ENCODE peak calls at places on chromosome 20, in seven cellular contexts. X is PC-3, I is mammary epithelial cell, K is keratinocyte, P is HCT116, O is cardiac muscle cell, J is GM12865. B is an unnamed sample.

GRCh38 chr20:49566401-49566800 is 1.5 kb downstream of the PTGIS start:
- DNase-seq in O (no peak), I (no peak), J (no peak), P (no peak), K (no peak), X (no peak), B (no peak)

GRCh38 chr20:31861346-31862156 is 8.8 kb downstream of the DUSP15 start:
- DNase-seq in J (peak), I (peak), X (peak), K (no peak), P (peak), O (peak), B (no peak)

GRCh38 chr20:3222635-3223600 is 13.6 kb downstream of the ITPA start:
- DNase-seq in I (no peak), K (no peak), P (no peak), O (no peak), J (peak), X (peak), B (peak)

GRCh38 chr20:6646237-6646636 is 121.2 kb upstream of the BMP2 start:
- DNase-seq in K (no peak), X (no peak), J (no peak), I (no peak), P (no peak), O (no peak), B (no peak)

GRCh38 chr20:49406666-49407065 is 75.8 kb downstream of the KCNB1 start:
- DNase-seq in J (no peak), K (no peak), P (no peak), I (no peak), O (no peak), X (no peak), B (no peak)

GRCh38 chr20:35055445-35056276 is 36.9 kb downstream of the TRPC4AP start:
- DNase-seq in I (no peak), O (peak), P (no peak), J (peak), K (no peak), X (no peak), B (no peak)

GRCh38 chr20:30485331-30486102 is 771.9 kb upstream of the DEFB115 start:
- DNase-seq in P (no peak), K (no peak), I (no peak), X (no peak), J (no peak), O (no peak), B (no peak)

GRCh38 chr20:32344835-32345506 is 13.2 kb upstream of the ASXL1 start:
- DNase-seq in P (no peak), J (no peak), X (peak), O (no peak), K (no peak), I (no peak), B (no peak)

GRCh38 chr20:61288331-61288784 is 36.3 kb downstream of the CDH4 start:
- DNase-seq in O (no peak), K (no peak), I (no peak), J (no peak), X (no peak), P (no peak), B (no peak)

GRCh38 chr20:46089076-46089337 is 755 bp downstream of the NCOA5 start:
- DNase-seq in P (no peak), X (no peak), K (no peak), O (peak), I (no peak), J (no peak), B (no peak)

GRCh38 chr20:50350510-50351249 is 159.5 kb upstream of the PTPN1 start:
- DNase-seq in P (no peak), O (no peak), X (no peak), I (no peak), J (peak), K (no peak), B (no peak)

GRCh38 chr20:34582911-34583310 is 24.4 kb downstream of the MAP1LC3A start:
- DNase-seq in I (no peak), K (no peak), P (no peak), J (no peak), O (no peak), X (no peak), B (no peak)

GRCh38 chr20:25453035-25453810 is 45.8 kb downstream of the GINS1 start:
- DNase-seq in J (no peak), P (no peak), O (peak), K (no peak), I (peak), X (peak), B (peak)

GRCh38 chr20:52586697-52587096 is 385.5 kb upstream of the TSHZ2 start:
- DNase-seq in P (no peak), I (no peak), K (no peak), J (no peak), X (no peak), O (no peak), B (no peak)

GRCh38 chr20:33668087-33668790 is 1.5 kb downstream of the ACTL10 start:
- DNase-seq in K (no peak), I (no peak), O (peak), P (no peak), X (no peak), J (no peak), B (no peak)

GRCh38 chr20:34472246-34472925 is 43.8 kb upstream of the DYNLRB1 start:
- DNase-seq in O (no peak), I (peak), K (no peak), P (peak), J (no peak), X (peak), B (no peak)

GRCh38 chr20:34824026-34824860 is 1.2 kb downstream of the NCOA6 start:
- DNase-seq in P (peak), K (no peak), I (peak), J (peak), X (peak), O (peak), B (peak)

GRCh38 chr20:17059465-17059864 is 167.4 kb upstream of the PCSK2 start:
- DNase-seq in K (no peak), I (no peak), X (peak), O (no peak), J (no peak), P (peak), B (no peak)

GRCh38 chr20:30484009-30484748 is 773.3 kb upstream of the DEFB115 start:
- DNase-seq in J (no peak), X (no peak), O (no peak), P (no peak), I (no peak), K (no peak), B (no peak)

GRCh38 chr20:59221049-59221748 is 57.6 kb downstream of the ZNF831 start:
- DNase-seq in I (no peak), K (no peak), J (no peak), X (peak), O (no peak), P (no peak), B (no peak)

GRCh38 chr20:23776067-23776771 is 25.5 kb upstream of the CST1 start:
- DNase-seq in O (no peak), K (no peak), X (no peak), P (no peak), J (no peak), I (no peak), B (no peak)

GRCh38 chr20:33261465-33261864 is 21.5 kb upstream of the BPIFB1 start:
- DNase-seq in P (no peak), J (no peak), I (no peak), K (no peak), O (no peak), X (no peak), B (no peak)

GRCh38 chr20:35555951-35556645 is 14.2 kb downstream of the ERGIC3 start:
- DNase-seq in J (no peak), O (no peak), P (no peak), X (no peak), I (no peak), K (no peak), B (no peak)

GRCh38 chr20:25090492-25091429 is 8.8 kb upstream of the VSX1 start:
- DNase-seq in X (peak), I (no peak), J (peak), K (no peak), O (no peak), P (no peak), B (no peak)

GRCh38 chr20:59632426-59633113 is 28.2 kb downstream of the PHACTR3 start:
- DNase-seq in X (no peak), O (no peak), K (no peak), I (no peak), J (no peak), P (no peak), B (no peak)

GRCh38 chr20:41080866-41081265 is 52.2 kb downstream of the TOP1 start:
- DNase-seq in P (no peak), X (no peak), J (no peak), O (no peak), K (no peak), I (no peak), B (no peak)

GRCh38 chr20:33079267-33079666 is at the start of gene BPIFB4:
- DNase-seq in I (peak), O (no peak), X (peak), P (no peak), J (no peak), K (no peak), B (no peak)

GRCh38 chr20:34999782-35000181 is 44.1 kb downstream of the MYH7B start:
- DNase-seq in X (no peak), K (no peak), I (no peak), O (no peak), P (no peak), J (no peak), B (no peak)

GRCh38 chr20:32067234-32067821 is 15.3 kb downstream of the HCK start:
- DNase-seq in J (peak), I (peak), K (no peak), X (peak), O (no peak), P (no peak), B (peak)

GRCh38 chr20:29314294-29314693 is 1943.2 kb upstream of the DEFB115 start:
- DNase-seq in K (no peak), P (no peak), J (no peak), X (no peak), O (no peak), I (no peak), B (no peak)

DNA sequence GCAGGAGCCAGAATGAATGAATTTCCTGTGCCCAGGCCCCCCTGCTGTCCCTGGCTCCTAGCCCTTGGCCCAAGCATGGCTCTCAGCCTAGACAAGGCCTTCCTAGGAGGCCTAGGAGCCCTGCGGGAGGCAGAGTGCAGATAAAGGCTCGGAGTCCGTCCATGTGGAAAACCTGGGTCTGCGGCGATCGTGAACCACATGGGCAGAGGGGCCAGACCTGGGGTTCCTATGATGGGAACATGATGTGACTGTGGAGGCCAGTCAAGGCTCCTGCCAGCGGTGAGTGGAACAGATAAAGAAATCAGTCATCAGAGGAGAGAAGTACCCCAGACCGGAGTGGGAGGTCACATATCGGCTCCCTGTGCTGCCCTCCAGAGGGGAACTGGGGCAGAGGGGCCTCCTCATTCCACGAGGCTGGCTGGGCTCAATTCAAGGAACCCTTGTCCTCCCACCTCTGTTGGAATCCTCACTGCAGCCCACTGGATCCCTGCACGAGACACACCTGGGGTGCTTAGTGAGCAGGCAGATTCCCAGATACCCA is 5.8 kb upstream of the VSTM2L start:
- DNase-seq in I (no peak), O (peak), K (no peak), J (peak), X (no peak), P (no peak), B (no peak)
- TF ChIP-seq CTCF in I (no peak), O (peak), K (no peak), J (peak), X (peak), P (peak), B (peak)

GRCh38 chr20:58111340-58112016 is 117.0 kb downstream of the ANKRD60 start:
- DNase-seq in O (no peak), J (no peak), I (no peak), P (no peak), K (no peak), X (no peak), B (no peak)

GRCh38 chr20:58113706-58114105 is 114.7 kb downstream of the ANKRD60 start:
- DNase-seq in K (no peak), J (no peak), P (no peak), X (no peak), O (no peak), I (no peak), B (no peak)

GRCh38 chr20:58112017-58112781 is 116.3 kb downstream of the ANKRD60 start:
- DNase-seq in X (peak), I (peak), P (no peak), K (peak), J (peak), O (no peak), B (no peak)

GRCh38 chr20:58117944-58118343 is 110.5 kb downstream of the ANKRD60 start:
- DNase-seq in J (no peak), K (no peak), X (no peak), O (no peak), I (no peak), P (no peak), B (no peak)

DNA sequence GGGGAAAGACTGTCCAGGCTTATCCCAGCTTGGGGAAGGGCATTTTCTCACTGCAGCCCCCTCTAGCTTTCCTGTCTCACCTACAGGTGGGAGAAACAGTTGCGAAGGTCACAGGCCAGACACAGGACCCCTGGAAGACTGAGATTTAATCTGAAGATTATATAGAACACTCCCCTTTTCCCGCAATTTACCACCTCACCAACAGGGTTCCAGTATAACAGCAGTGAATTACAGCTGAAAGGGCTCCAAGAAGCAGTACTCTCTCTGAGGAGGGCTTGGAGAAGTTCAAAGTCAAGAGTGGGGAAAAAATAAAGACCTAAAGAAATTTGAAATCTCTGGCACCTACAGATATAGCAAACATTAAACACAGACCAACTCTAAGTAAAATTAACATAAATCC is 111.9 kb downstream of the ANKRD60 start:
- DNase-seq in X (no peak), J (no peak), O (no peak), K (no peak), I (no peak), P (no peak), B (no peak)
- H3K4me3 ChIP-seq in X (no peak), J (no peak), O (no peak), K (no peak), I (no peak), P (no peak), B (no peak)

DNA sequence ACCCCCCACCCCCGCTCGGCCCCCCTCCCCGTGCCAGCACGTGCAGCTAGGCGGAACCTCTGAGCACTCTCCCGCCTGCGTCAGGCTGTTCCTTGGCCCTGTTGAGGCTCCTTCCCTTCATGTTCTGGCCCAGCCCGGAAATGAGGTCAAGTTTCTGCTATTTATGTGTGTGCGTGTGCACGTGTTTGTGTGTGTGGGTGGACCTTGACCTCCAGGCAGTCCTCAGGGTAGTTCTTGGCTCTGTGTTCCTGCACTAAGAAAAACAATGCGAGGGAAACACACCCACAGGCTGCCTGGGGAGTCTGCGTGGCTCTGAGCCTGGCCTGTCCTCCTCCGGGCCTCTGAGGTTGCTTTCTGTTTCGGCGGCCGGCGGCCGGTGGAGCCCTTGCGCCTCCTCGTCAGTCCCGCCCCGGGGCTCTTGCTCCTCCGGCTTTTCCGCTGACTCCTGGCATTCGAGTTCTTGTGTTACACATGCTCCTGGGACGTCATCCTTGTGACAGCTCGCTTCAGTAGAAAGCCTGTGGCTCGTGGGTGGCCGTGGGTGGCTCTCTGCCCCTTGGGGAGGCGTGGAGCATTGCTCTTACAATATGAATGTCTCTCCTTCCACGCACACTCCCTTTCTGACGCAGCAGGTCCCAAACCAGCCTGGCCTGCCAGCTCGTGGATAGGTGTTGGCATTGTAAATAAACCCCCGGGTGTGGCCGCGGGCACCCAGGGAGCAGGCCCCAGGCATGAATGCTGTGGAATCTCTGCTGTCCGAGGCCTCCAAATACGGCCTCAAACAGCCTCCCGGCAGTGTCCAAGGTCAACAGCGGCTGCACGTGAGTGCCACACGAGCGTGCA is 10.0 kb downstream of the SLCO4A1 start:
- DNase-seq in J (peak), K (peak), X (peak), P (peak), I (peak), O (peak), B (peak)
- TF ChIP-seq CTCF in J (no peak), K (no peak), X (no peak), P (no peak), I (no peak), O (no peak), B (no peak)

DNA sequence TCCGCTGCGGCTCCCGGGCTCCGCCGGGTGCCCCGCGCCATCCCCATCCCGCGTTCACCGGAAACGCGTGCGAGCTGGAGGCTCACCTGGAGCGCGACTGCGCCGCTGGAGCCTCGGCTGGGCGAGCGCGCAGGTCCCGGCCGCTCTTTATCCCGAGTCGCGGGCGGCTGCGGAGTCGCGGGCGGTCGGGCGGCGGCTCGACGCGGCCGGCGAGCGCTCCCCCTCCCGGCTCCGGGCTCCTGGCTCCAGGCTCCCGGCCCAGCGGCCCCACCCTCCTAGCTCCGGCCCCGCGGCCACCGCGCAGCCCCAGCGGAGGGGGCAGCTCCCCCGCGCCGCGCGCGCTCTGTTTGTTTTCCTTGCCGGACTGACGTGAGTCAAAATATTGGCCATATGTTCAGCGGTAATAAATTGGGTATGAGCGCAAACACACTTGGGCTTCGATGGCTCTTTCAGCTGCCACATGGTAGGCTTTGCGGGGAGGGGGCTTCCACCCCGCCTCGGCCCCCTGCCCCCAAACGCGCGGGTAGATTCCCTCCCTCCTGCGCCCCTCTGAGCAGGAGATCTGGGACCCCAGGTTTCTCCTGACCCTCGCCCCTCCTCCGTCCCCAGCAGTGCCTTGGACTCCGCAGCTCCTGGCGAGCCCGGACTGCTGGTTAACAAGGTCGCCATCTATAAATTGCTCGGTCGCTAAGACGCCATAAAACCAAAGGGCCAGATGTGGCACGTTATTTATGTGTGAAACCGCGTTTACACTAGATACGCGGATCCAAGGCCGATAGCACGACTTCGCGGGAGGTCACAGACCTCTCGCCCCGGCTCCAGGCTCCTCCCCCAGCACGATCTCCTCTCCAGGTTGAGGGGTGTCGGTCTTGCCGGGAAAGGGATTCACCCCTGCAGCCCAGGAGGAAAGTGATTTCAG is 8.9 kb upstream of the NKX2-2 start:
- DNase-seq in K (no peak), O (no peak), I (no peak), X (peak), P (no peak), J (no peak), B (no peak)
- H3K4me3 ChIP-seq in K (no peak), O (peak), I (no peak), X (peak), P (no peak), J (no peak), B (peak)

GRCh38 chr20:37976862-37977261 is 56.4 kb downstream of the TTI1 start:
- DNase-seq in O (peak), J (no peak), P (no peak), X (no peak), K (no peak), I (no peak), B (no peak)

GRCh38 chr20:37980383-37980782 is 52.9 kb downstream of the TTI1 start:
- DNase-seq in P (no peak), K (no peak), I (no peak), J (no peak), X (no peak), O (no peak), B (no peak)

GRCh38 chr20:37980876-37981275 is 52.4 kb downstream of the TTI1 start:
- DNase-seq in O (no peak), K (no peak), X (no peak), J (no peak), P (no peak), I (no peak), B (no peak)

GRCh38 chr20:37977786-37978185 is 55.5 kb downstream of the TTI1 start:
- DNase-seq in O (no peak), I (no peak), J (no peak), X (no peak), P (no peak), K (no peak), B (no peak)

GRCh38 chr20:37979021-37979985 is 54.0 kb downstream of the TTI1 start:
- DNase-seq in K (no peak), I (no peak), O (no peak), X (no peak), P (no peak), J (no peak), B (no peak)
- TF ChIP-seq CTCF in K (no peak), I (no peak), O (no peak), X (no peak), P (no peak), J (no peak), B (no peak)

GRCh38 chr20:7959484-7959883 is 19.2 kb upstream of the HAO1 start:
- DNase-seq in X (no peak), P (no peak), O (no peak), I (peak), K (no peak), J (no peak), B (no peak)
- H3K4me3 ChIP-seq in X (no peak), P (no peak), O (no peak), I (no peak), K (no peak), J (no peak), B (no peak)

DNA sequence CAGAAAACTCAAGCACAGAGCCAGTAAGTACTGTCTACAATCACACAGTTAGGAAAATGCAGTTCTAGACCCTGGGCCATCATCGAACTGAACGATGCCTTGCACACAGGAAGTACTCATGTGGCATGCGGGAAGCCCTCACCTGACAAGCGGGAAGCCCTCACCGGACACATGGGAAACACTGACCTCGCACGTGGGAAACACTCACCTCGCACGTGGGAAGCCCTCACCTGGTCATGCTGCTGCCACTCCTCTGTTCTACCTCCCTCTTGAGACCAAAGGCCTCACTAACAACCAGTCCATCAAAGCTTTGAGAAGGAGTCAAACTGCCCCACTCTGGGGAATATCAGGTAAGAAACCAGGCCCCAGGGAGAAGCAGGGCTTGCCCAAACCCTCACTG is 105.6 kb upstream of the PTPRT start:
- DNase-seq in I (no peak), J (no peak), X (no peak), P (no peak), K (no peak), O (no peak), B (no peak)
- TF ChIP-seq CTCF in I (no peak), J (no peak), X (no peak), P (no peak), K (no peak), O (no peak), B (no peak)

B was measured in LNCaP clone FGC.